ENCODE peak calls at places on chromosomes 2 and 18, in six cellular contexts. One of them, this sample, is unnamed.

GRCh38 chr2:9385841-9386240 is 37.5 kb downstream of the ITGB1BP1 start:
- DNase-seq in CD8-positive, alpha-beta T cell: no peak
- DNase-seq in choroid plexus epithelial cell: no peak
- DNase-seq in heart left ventricle: no peak
- DNase-seq in tibial nerve: no peak
- DNase-seq in fibroblast of pulmonary artery: no peak
- DNase-seq in this sample: no peak

GRCh38 chr2:218812096-218812815 is 19.3 kb downstream of the PRKAG3 start:
- DNase-seq in fibroblast of pulmonary artery: no peak
- DNase-seq in choroid plexus epithelial cell: no peak
- DNase-seq in tibial nerve: no peak
- DNase-seq in heart left ventricle: no peak
- DNase-seq in CD8-positive, alpha-beta T cell: no peak
- DNase-seq in this sample: no peak

GRCh38 chr2:72363406-72363805 is 215.7 kb upstream of the CYP26B1 start:
- DNase-seq in heart left ventricle: no peak
- DNase-seq in fibroblast of pulmonary artery: no peak
- DNase-seq in CD8-positive, alpha-beta T cell: no peak
- DNase-seq in choroid plexus epithelial cell: no peak
- DNase-seq in tibial nerve: no peak
- DNase-seq in this sample: no peak

GRCh38 chr18:55886886-55887285 is 298.9 kb upstream of the TCF4 start:
- DNase-seq in CD8-positive, alpha-beta T cell: no peak
- DNase-seq in choroid plexus epithelial cell: no peak
- DNase-seq in heart left ventricle: no peak
- DNase-seq in fibroblast of pulmonary artery: no peak
- DNase-seq in tibial nerve: no peak
- DNase-seq in this sample: peak

GRCh38 chr2:84427235-84428138 is 31.6 kb downstream of the SUCLG1 start:
- DNase-seq in heart left ventricle: no peak
- DNase-seq in choroid plexus epithelial cell: peak
- DNase-seq in CD8-positive, alpha-beta T cell: no peak
- DNase-seq in fibroblast of pulmonary artery: peak
- DNase-seq in tibial nerve: no peak
- DNase-seq in this sample: peak

GRCh38 chr2:64035067-64035942 is 16.1 kb upstream of the VPS54 start:
- DNase-seq in CD8-positive, alpha-beta T cell: no peak
- DNase-seq in choroid plexus epithelial cell: peak
- DNase-seq in fibroblast of pulmonary artery: no peak
- DNase-seq in heart left ventricle: no peak
- DNase-seq in tibial nerve: no peak
- DNase-seq in this sample: peak

GRCh38 chr2:99507964-99508818 is 18.4 kb upstream of the REV1 start:
- DNase-seq in CD8-positive, alpha-beta T cell: no peak
- DNase-seq in heart left ventricle: no peak
- DNase-seq in fibroblast of pulmonary artery: no peak
- DNase-seq in tibial nerve: no peak
- DNase-seq in choroid plexus epithelial cell: no peak
- DNase-seq in this sample: no peak

GRCh38 chr2:158967114-158967730 is 1.2 kb upstream of the TANC1 start:
- DNase-seq in CD8-positive, alpha-beta T cell: no peak
- DNase-seq in choroid plexus epithelial cell: peak
- DNase-seq in heart left ventricle: no peak
- DNase-seq in fibroblast of pulmonary artery: no peak
- DNase-seq in tibial nerve: no peak
- DNase-seq in this sample: no peak

GRCh38 chr2:9228088-9228751 is 21.6 kb downstream of the ASAP2 start:
- DNase-seq in choroid plexus epithelial cell: peak
- DNase-seq in heart left ventricle: no peak
- DNase-seq in CD8-positive, alpha-beta T cell: no peak
- DNase-seq in tibial nerve: no peak
- DNase-seq in fibroblast of pulmonary artery: peak
- DNase-seq in this sample: no peak

GRCh38 chr2:26555246-26556133 is 77.6 kb upstream of the OTOF start:
- DNase-seq in tibial nerve: no peak
- DNase-seq in heart left ventricle: no peak
- DNase-seq in CD8-positive, alpha-beta T cell: no peak
- DNase-seq in choroid plexus epithelial cell: peak
- DNase-seq in fibroblast of pulmonary artery: no peak
- DNase-seq in this sample: no peak

GRCh38 chr2:6893876-6894482 is 16.4 kb downstream of the RSAD2 start:
- DNase-seq in heart left ventricle: no peak
- DNase-seq in fibroblast of pulmonary artery: no peak
- DNase-seq in choroid plexus epithelial cell: no peak
- DNase-seq in tibial nerve: no peak
- DNase-seq in CD8-positive, alpha-beta T cell: no peak
- DNase-seq in this sample: no peak

GRCh38 chr2:137000790-137001189 is 235.4 kb downstream of the THSD7B start:
- DNase-seq in CD8-positive, alpha-beta T cell: no peak
- DNase-seq in choroid plexus epithelial cell: no peak
- DNase-seq in tibial nerve: no peak
- DNase-seq in heart left ventricle: no peak
- DNase-seq in fibroblast of pulmonary artery: no peak
- DNase-seq in this sample: no peak

GRCh38 chr2:203673933-203674332 is 32.5 kb upstream of the CD28 start:
- DNase-seq in CD8-positive, alpha-beta T cell: peak
- DNase-seq in heart left ventricle: no peak
- DNase-seq in fibroblast of pulmonary artery: no peak
- DNase-seq in choroid plexus epithelial cell: peak
- DNase-seq in tibial nerve: peak
- DNase-seq in this sample: peak

GRCh38 chr2:163733301-163733938 is 2.4 kb downstream of the FIGN start:
- DNase-seq in tibial nerve: no peak
- DNase-seq in choroid plexus epithelial cell: peak
- DNase-seq in CD8-positive, alpha-beta T cell: no peak
- DNase-seq in heart left ventricle: no peak
- DNase-seq in fibroblast of pulmonary artery: peak
- DNase-seq in this sample: no peak

GRCh38 chr18:67386028-67386427 is 130.5 kb downstream of the DSEL start:
- DNase-seq in tibial nerve: no peak
- DNase-seq in choroid plexus epithelial cell: no peak
- DNase-seq in heart left ventricle: no peak
- DNase-seq in fibroblast of pulmonary artery: peak
- DNase-seq in CD8-positive, alpha-beta T cell: no peak
- DNase-seq in this sample: no peak

GRCh38 chr2:207749873-207750272 is 19.8 kb downstream of the FZD5 start:
- DNase-seq in choroid plexus epithelial cell: peak
- DNase-seq in tibial nerve: no peak
- DNase-seq in fibroblast of pulmonary artery: no peak
- DNase-seq in CD8-positive, alpha-beta T cell: no peak
- DNase-seq in heart left ventricle: no peak
- DNase-seq in this sample: no peak

GRCh38 chr2:181262782-181263181 is 194.4 kb upstream of the ITGA4 start:
- DNase-seq in fibroblast of pulmonary artery: no peak
- DNase-seq in CD8-positive, alpha-beta T cell: no peak
- DNase-seq in choroid plexus epithelial cell: no peak
- DNase-seq in heart left ventricle: no peak
- DNase-seq in tibial nerve: no peak
- DNase-seq in this sample: no peak

DNA sequence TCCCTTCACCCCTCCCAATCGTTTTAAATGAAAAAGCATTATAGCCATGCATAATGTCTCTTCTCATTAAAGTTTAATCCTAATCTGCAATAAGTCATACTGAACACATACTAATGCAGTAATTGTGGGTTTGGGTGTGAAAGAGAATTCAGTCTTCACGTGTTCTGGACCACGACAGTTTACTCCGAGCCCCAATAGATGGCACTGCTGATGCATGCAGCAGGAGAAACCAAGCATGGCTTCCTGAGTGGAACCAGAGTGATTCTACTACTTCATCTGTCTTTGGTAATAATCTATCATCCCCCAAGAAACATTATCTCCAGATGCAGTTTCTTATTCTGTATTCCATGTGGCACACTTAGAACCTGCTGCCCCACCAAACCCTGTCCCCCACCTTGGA is 47.0 kb upstream of the LAMA1 start:
- DNase-seq in choroid plexus epithelial cell: peak
- DNase-seq in tibial nerve: no peak
- DNase-seq in heart left ventricle: no peak
- DNase-seq in fibroblast of pulmonary artery: peak
- DNase-seq in CD8-positive, alpha-beta T cell: no peak
- DNase-seq in this sample: peak
- TF ChIP-seq CTCF in choroid plexus epithelial cell: peak
- TF ChIP-seq CTCF in tibial nerve: peak
- TF ChIP-seq CTCF in heart left ventricle: peak
- TF ChIP-seq CTCF in fibroblast of pulmonary artery: peak
- TF ChIP-seq CTCF in CD8-positive, alpha-beta T cell: no peak
- TF ChIP-seq CTCF in this sample: peak

DNA sequence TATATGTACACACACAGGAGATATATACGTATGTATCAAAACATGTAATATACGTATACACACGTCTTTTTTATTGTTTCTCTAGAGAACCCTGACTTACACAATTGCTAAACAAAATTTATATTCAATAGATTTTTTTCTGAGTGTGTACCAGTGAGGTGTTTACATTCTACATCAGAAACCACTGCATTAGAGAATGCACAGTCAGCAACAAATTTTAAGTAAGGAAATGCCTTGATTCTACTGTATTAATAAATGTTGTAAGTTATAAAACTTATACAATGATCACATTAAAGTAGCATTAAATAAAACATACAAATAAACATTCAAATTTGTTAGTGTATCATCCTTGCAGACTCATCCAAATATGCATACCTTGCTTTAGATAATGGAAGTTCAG is 376.4 kb upstream of the FAM98A start:
- DNase-seq in tibial nerve: no peak
- DNase-seq in heart left ventricle: no peak
- DNase-seq in choroid plexus epithelial cell: no peak
- DNase-seq in fibroblast of pulmonary artery: no peak
- DNase-seq in CD8-positive, alpha-beta T cell: no peak
- DNase-seq in this sample: no peak
- H3K4me3 ChIP-seq in tibial nerve: no peak
- H3K4me3 ChIP-seq in heart left ventricle: no peak
- H3K4me3 ChIP-seq in choroid plexus epithelial cell: no peak
- H3K4me3 ChIP-seq in fibroblast of pulmonary artery: no peak
- H3K4me3 ChIP-seq in CD8-positive, alpha-beta T cell: no peak
- H3K4me3 ChIP-seq in this sample: no peak

DNA sequence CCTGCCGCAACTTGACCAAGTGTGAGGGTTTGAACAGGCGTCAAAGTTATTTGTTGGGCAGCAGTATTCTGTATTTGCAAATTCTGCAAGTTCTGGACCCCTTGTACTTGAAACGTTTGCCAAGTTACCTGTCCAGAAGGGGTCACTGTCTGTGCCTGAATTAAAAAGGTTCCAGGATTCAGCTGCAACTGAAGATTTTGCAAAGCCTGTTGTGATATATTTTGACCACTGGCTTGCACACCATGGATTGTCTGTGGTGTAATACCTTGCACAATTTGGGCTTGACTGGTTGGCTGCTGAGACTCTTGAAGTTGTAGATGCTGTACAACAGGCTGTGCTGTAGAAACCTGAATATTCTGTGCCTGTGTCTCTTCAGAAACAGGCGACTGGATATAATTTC is 10.2 kb downstream of the SP3 start:
- DNase-seq in CD8-positive, alpha-beta T cell: no peak
- DNase-seq in choroid plexus epithelial cell: no peak
- DNase-seq in heart left ventricle: no peak
- DNase-seq in tibial nerve: no peak
- DNase-seq in fibroblast of pulmonary artery: no peak
- DNase-seq in this sample: peak
- TF ChIP-seq CTCF in CD8-positive, alpha-beta T cell: no peak
- TF ChIP-seq CTCF in choroid plexus epithelial cell: no peak
- TF ChIP-seq CTCF in heart left ventricle: no peak
- TF ChIP-seq CTCF in tibial nerve: no peak
- TF ChIP-seq CTCF in fibroblast of pulmonary artery: no peak
- TF ChIP-seq CTCF in this sample: no peak

DNA sequence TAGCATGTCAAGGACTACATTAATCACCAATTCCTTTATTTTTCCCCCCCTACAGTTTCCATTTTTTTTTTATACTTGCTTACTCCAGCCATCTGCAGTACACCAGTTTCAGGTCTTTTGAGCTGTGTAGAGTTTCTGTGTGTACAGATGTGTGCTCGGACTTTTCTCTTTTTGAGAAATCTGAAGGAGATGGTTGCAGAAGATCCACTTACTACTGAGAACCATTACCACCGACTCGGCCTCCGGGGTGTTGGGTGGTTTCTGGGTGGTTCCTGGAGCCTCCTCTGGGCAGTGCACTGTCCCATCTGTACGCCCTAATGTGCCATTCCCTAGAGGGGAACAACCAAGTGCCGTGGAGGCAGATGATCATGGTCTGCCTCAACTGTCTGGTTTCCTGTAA is 15.4 kb upstream of the LYPD6B start:
- DNase-seq in fibroblast of pulmonary artery: no peak
- DNase-seq in CD8-positive, alpha-beta T cell: no peak
- DNase-seq in heart left ventricle: no peak
- DNase-seq in choroid plexus epithelial cell: no peak
- DNase-seq in tibial nerve: no peak
- DNase-seq in this sample: no peak
- H3K4me3 ChIP-seq in fibroblast of pulmonary artery: no peak
- H3K4me3 ChIP-seq in CD8-positive, alpha-beta T cell: no peak
- H3K4me3 ChIP-seq in heart left ventricle: no peak
- H3K4me3 ChIP-seq in choroid plexus epithelial cell: no peak
- H3K4me3 ChIP-seq in tibial nerve: no peak
- H3K4me3 ChIP-seq in this sample: no peak

GRCh38 chr2:37812414-37812813 is 112.7 kb upstream of the RMDN2 start:
- DNase-seq in fibroblast of pulmonary artery: peak
- DNase-seq in CD8-positive, alpha-beta T cell: no peak
- DNase-seq in heart left ventricle: no peak
- DNase-seq in tibial nerve: no peak
- DNase-seq in choroid plexus epithelial cell: peak
- DNase-seq in this sample: no peak
- TF ChIP-seq CTCF in fibroblast of pulmonary artery: peak
- TF ChIP-seq CTCF in CD8-positive, alpha-beta T cell: no peak
- TF ChIP-seq CTCF in heart left ventricle: no peak
- TF ChIP-seq CTCF in tibial nerve: no peak
- TF ChIP-seq CTCF in choroid plexus epithelial cell: peak
- TF ChIP-seq CTCF in this sample: peak